ENCODE peak calls at places on chromosomes 13 and 19, in ten cellular contexts. F is activated CD4-positive, CD25-positive, alpha-beta regulatory T cell treated with anti-CD3 and anti-CD28 coated beads, Interleukin-2, amount 50 U/mL, for 16 hours; O is activated T-cell treated with anti-CD3 and anti-CD28 coated beads, Interleukin-2, amount 50 U/mL, for 72 hours; T is stimulated activated CD4-positive, alpha-beta T cell treated with anti-CD3 and anti-CD28 coated beads, Interleukin-4, amount 100 ng/mL, for 1 hour; V is effector memory CD4-positive, alpha-beta T cell; H is pancreas; N is fibroblast of the aortic adventitia; U is astrocyte of the cerebellum; B is hypothalamus; W is heart right ventricle. Z is an unnamed sample.

GRCh38 chr13:107790360-107790759 is 425.0 kb downstream of the LIG4 start:
- DNase-seq in B (no peak), U (no peak), F (no peak), O (no peak), H (no peak), T (no peak), V (no peak), W (no peak), N (no peak), Z (no peak)

GRCh38 chr19:876780-877314 is 16.1 kb downstream of the MED16 start:
- DNase-seq in F (no peak), U (no peak), N (no peak), T (no peak), W (no peak), H (peak), B (no peak), O (no peak), V (no peak), Z (no peak)

GRCh38 chr19:5086232-5086631 is 117.3 kb downstream of the KDM4B start:
- DNase-seq in B (no peak), T (no peak), F (no peak), W (no peak), V (no peak), O (peak), H (no peak), N (no peak), U (no peak), Z (no peak)

GRCh38 chr13:38944219-38944618 is 46.4 kb downstream of the STOML3 start:
- DNase-seq in U (no peak), F (no peak), V (no peak), T (no peak), W (no peak), N (no peak), B (no peak), H (no peak), O (no peak), Z (no peak)

GRCh38 chr13:79604752-79605151 is 123.8 kb downstream of the NDFIP2 start:
- DNase-seq in B (no peak), V (no peak), T (no peak), N (peak), W (no peak), H (no peak), U (no peak), F (no peak), O (no peak), Z (no peak)

GRCh38 chr19:10691178-10691881 is 9.9 kb upstream of the QTRT1 start:
- DNase-seq in T (no peak), H (no peak), W (no peak), F (no peak), N (no peak), U (no peak), O (no peak), B (no peak), V (no peak), Z (no peak)

GRCh38 chr19:18113827-18114226 is 16.2 kb downstream of the MAST3 start:
- DNase-seq in N (no peak), V (no peak), F (no peak), H (no peak), O (no peak), U (no peak), B (no peak), W (no peak), T (no peak), Z (no peak)

GRCh38 chr13:95924389-95924994 is 128.7 kb downstream of the UGGT2 start:
- DNase-seq in T (no peak), U (peak), B (no peak), N (peak), H (no peak), F (no peak), O (no peak), W (no peak), V (no peak), Z (no peak)

GRCh38 chr19:33713194-33713593 is 83.5 kb upstream of the KCTD15 start:
- DNase-seq in N (no peak), V (no peak), B (no peak), O (no peak), T (no peak), H (no peak), U (no peak), W (no peak), F (no peak), Z (no peak)

GRCh38 chr19:2181618-2181997 is 17.9 kb downstream of the DOT1L start:
- DNase-seq in W (no peak), N (peak), F (no peak), T (no peak), U (no peak), H (no peak), O (no peak), B (peak), V (no peak), Z (peak)

GRCh38 chr19:13812544-13812943 is 17.3 kb downstream of the ZSWIM4 start:
- DNase-seq in H (no peak), U (no peak), N (no peak), B (no peak), F (no peak), O (no peak), W (no peak), V (no peak), T (no peak), Z (no peak)